ENCODE peak calls at places on chromosomes 7 and 10, in eight cellular contexts. Q, T, C, X, P, H, L and Z are unnamed samples.

GRCh38 chr10:110003524-110003885 is 4.3 kb upstream of the ADD3 start:
- DNase-seq in Q (no peak), T (no peak), C (no peak), X (no peak), P (no peak), H (no peak), L (peak), Z (no peak)

GRCh38 chr7:4612939-4613841 is 68.9 kb upstream of the FOXK1 start:
- DNase-seq in Q (peak), T (no peak), C (peak), X (peak), P (no peak), H (no peak), L (no peak), Z (no peak)

GRCh38 chr10:7264313-7264741 is 146.5 kb downstream of the SFMBT2 start:
- DNase-seq in Q (peak), T (no peak), C (peak), X (peak), P (no peak), H (no peak), L (peak), Z (no peak)

GRCh38 chr7:142130282-142130681 is 18.8 kb downstream of the MGAM2 start:
- DNase-seq in Q (no peak), T (no peak), C (no peak), X (peak), P (no peak), H (no peak), L (no peak), Z (no peak)

GRCh38 chr7:27096756-27097514 is 1.1 kb upstream of the HOXA1 start:
- DNase-seq in Q (no peak), T (peak), C (peak), X (no peak), P (no peak), H (no peak), L (no peak), Z (no peak)

GRCh38 chr7:157683251-157684156 is 346.7 kb downstream of the DNAJB6 start:
- DNase-seq in Q (no peak), T (no peak), C (no peak), X (no peak), P (no peak), H (no peak), L (no peak), Z (no peak)

GRCh38 chr7:79822620-79823240 is 311.9 kb upstream of the GNAI1 start:
- DNase-seq in Q (no peak), T (no peak), C (no peak), X (no peak), P (no peak), H (no peak), L (no peak), Z (no peak)

GRCh38 chr10:79403441-79404230 is 41.8 kb downstream of the ZCCHC24 start:
- DNase-seq in Q (peak), T (no peak), C (peak), X (no peak), P (no peak), H (no peak), L (no peak), Z (no peak)

GRCh38 chr10:484441-484924 is 205.0 kb downstream of the DIP2C start:
- DNase-seq in Q (peak), T (peak), C (peak), X (peak), P (peak), H (no peak), L (no peak), Z (no peak)

GRCh38 chr7:93566876-93567275 is 7.6 kb downstream of the CALCR start:
- DNase-seq in Q (peak), T (no peak), C (no peak), X (peak), P (no peak), H (no peak), L (no peak), Z (no peak)

GRCh38 chr10:130333185-130333584 is 197.0 kb downstream of the GLRX3 start:
- DNase-seq in Q (no peak), T (no peak), C (no peak), X (no peak), P (no peak), H (no peak), L (no peak), Z (no peak)

GRCh38 chr7:104967088-104967487 is 46.9 kb upstream of the KMT2E start:
- DNase-seq in Q (no peak), T (no peak), C (no peak), X (peak), P (no peak), H (no peak), L (no peak), Z (no peak)

GRCh38 chr10:64039208-64039607 is 518.0 kb downstream of the REEP3 start:
- DNase-seq in Q (no peak), T (peak), C (no peak), X (no peak), P (no peak), H (no peak), L (no peak), Z (no peak)

GRCh38 chr10:16992611-16993119 is 136.9 kb downstream of the CUBN start:
- DNase-seq in Q (no peak), T (no peak), C (peak), X (peak), P (no peak), H (peak), L (no peak), Z (no peak)

GRCh38 chr7:150688630-150689029 is 3.1 kb downstream of the GIMAP2 start:
- DNase-seq in Q (no peak), T (no peak), C (no peak), X (no peak), P (no peak), H (no peak), L (no peak), Z (no peak)

GRCh38 chr7:143005632-143006260 is 21.2 kb downstream of the OR9A2 start:
- DNase-seq in Q (no peak), T (no peak), C (no peak), X (no peak), P (no peak), H (no peak), L (no peak), Z (no peak)

GRCh38 chr7:134690016-134690415 is 43.4 kb downstream of the BPGM start:
- DNase-seq in Q (peak), T (peak), C (peak), X (peak), P (no peak), H (no peak), L (peak), Z (no peak)

GRCh38 chr7:4878336-4879335 is 4.9 kb downstream of the RADIL start:
- DNase-seq in Q (no peak), T (no peak), C (no peak), X (no peak), P (no peak), H (no peak), L (no peak), Z (no peak)

GRCh38 chr10:22626784-22627183 is 87.6 kb downstream of the PIP4K2A start:
- DNase-seq in Q (no peak), T (no peak), C (peak), X (no peak), P (no peak), H (no peak), L (no peak), Z (no peak)
- H3K4me3 ChIP-seq in Q (no peak), T (peak), C (no peak), X (no peak), P (no peak), H (no peak), L (no peak), Z (no peak)

DNA sequence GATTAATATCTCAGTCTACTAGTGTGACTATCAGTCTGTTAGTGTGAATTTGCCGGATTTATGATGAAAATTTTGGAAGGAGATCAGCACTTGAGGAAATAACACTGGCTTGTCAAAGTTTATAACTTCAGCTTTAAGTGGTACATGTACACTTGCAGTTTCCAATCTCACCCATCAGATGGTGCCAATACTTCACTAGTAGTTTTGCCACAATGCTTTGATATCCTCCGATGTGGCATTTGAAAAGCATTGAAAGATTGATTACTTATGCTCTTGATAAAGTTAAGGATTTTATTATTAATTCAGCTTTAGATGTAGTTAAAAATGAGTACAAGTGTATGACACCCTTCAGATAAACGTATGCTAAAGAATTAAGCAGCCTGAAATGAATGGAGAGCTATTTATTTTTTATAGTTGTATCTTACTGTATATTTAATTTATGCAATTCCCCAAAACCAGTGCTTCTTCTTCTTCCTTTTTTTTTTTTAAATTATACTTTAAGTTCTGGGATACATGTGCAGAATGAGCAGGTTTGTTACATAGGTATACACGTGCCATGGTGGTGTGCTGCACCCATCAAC is 98.2 kb downstream of the ANLN start:
- DNase-seq in Q (peak), T (peak), C (peak), X (peak), P (peak), H (peak), L (peak), Z (no peak)
- TF ChIP-seq CTCF in Q (peak), T (peak), C (peak), X (peak), P (peak), H (peak), L (peak), Z (peak)

GRCh38 chr7:45918556-45918955 is 2.5 kb downstream of the IGFBP3 start:
- DNase-seq in Q (no peak), T (no peak), C (no peak), X (no peak), P (no peak), H (no peak), L (no peak), Z (no peak)
- H3K4me3 ChIP-seq in Q (no peak), T (no peak), C (no peak), X (no peak), P (no peak), H (peak), L (peak), Z (peak)

GRCh38 chr10:102120987-102121738 is 995 bp upstream of the LDB1 start:
- DNase-seq in Q (peak), T (no peak), C (no peak), X (peak), P (no peak), H (no peak), L (peak), Z (no peak)

GRCh38 chr10:102123223-102123622 is 3.1 kb upstream of the LDB1 start:
- DNase-seq in Q (no peak), T (no peak), C (no peak), X (no peak), P (no peak), H (no peak), L (no peak), Z (no peak)

GRCh38 chr10:102120142-102120986 is at the start of gene LDB1:
- DNase-seq in Q (peak), T (peak), C (peak), X (peak), P (peak), H (no peak), L (peak), Z (no peak)

GRCh38 chr10:102122450-102122849 is 2.3 kb upstream of the LDB1 start:
- DNase-seq in Q (no peak), T (no peak), C (no peak), X (no peak), P (no peak), H (no peak), L (no peak), Z (no peak)

DNA sequence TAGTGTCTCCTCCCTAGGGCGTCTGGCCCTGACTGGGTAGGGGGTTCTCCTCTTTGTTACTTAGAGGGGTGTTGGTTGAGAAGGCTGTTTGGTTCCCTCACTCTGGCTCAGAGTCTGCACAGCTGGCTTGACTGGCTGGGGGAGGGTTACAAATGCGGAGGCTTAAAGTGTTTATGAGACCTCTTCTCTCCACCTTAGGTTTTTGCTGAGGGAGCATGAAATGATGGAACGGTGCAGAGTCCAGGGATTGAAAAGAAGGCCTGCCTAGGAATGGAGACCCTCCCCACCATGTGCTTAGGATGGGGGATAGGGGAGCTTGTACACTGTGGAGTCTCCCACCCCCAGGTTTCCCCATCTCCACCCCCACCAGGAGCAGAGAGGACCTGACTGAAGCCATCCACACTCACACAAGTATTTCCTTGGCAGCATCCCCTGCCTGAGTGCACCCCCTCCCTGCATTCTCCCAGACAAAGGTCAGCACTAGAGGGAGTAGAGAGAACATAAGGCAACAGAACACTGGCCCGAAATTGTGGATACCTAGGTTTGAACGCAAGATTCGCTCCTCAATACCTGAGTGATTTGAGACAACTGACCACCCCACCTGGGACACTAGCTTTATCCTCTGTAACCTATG is 1.7 kb upstream of the LDB1 start:
- DNase-seq in Q (peak), T (no peak), C (no peak), X (no peak), P (no peak), H (no peak), L (peak), Z (no peak)
- TF ChIP-seq CTCF in Q (peak), T (no peak), C (no peak), X (peak), P (no peak), H (peak), L (peak), Z (peak)

GRCh38 chr7:28291559-28291958 is 111.0 kb upstream of the JAZF1 start:
- DNase-seq in Q (no peak), T (no peak), C (no peak), X (no peak), P (no peak), H (no peak), L (no peak), Z (no peak)
- H3K4me3 ChIP-seq in Q (no peak), T (no peak), C (no peak), X (no peak), P (no peak), H (no peak), L (no peak), Z (no peak)

GRCh38 chr7:107166702-107167426 is 1.9 kb upstream of the HBP1 start:
- DNase-seq in Q (no peak), T (no peak), C (peak), X (peak), P (no peak), H (no peak), L (no peak), Z (no peak)

GRCh38 chr7:107169120-107170050 is 582 bp downstream of the HBP1 start:
- DNase-seq in Q (peak), T (peak), C (peak), X (peak), P (peak), H (peak), L (peak), Z (peak)

GRCh38 chr7:107170051-107170661 is 1.4 kb downstream of the HBP1 start:
- DNase-seq in Q (no peak), T (no peak), C (no peak), X (no peak), P (no peak), H (no peak), L (no peak), Z (no peak)

GRCh38 chr7:107167483-107168232 is 1.1 kb upstream of the HBP1 start:
- DNase-seq in Q (peak), T (peak), C (peak), X (peak), P (peak), H (peak), L (peak), Z (peak)

GRCh38 chr7:107168233-107169119 is at the start of gene HBP1:
- DNase-seq in Q (peak), T (peak), C (peak), X (peak), P (peak), H (peak), L (peak), Z (peak)
- TF ChIP-seq CTCF in Q (no peak), T (no peak), C (no peak), X (no peak), P (no peak), H (no peak), L (no peak), Z (no peak)

DNA sequence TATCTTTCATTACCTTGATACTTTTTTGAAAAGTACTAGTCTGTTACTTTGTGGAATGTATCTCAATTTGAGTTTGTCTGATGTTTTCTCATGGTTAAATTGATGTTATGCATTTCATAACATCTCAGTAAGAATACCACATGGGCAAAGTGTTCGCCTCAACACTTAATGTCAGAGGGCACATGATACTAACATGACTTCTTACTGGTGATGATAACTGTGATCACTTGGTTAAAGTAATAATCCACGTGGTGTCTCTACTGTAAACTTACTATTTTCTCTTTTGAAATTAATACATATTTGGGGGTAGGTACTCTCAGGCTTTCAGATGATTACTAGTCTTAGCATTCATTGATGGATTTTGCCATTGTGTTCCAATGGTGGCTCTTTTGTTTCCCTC is 2.2 kb downstream of the SDHAF3 start:
- DNase-seq in Q (no peak), T (no peak), C (no peak), X (no peak), P (no peak), H (no peak), L (no peak), Z (no peak)
- H3K4me3 ChIP-seq in Q (no peak), T (no peak), C (no peak), X (no peak), P (no peak), H (no peak), L (no peak), Z (no peak)